ENCODE peak calls at places on chromosome 2, in ten cellular contexts. M, Q, R, U, W, E, A, L, S and H are unnamed samples. For H3K4me1, the result is how much of the 10 kb centered on the place peaks cover.

GRCh38 chr2:91442246-91442905 is 2750.9 kb downstream of the RPIA start:
- DNase-seq in M (no peak), Q (peak), R (peak), U (peak), W (no peak), E (peak), A (no peak), L (peak), S (no peak), H (no peak)

GRCh38 chr2:69380072-69380917 is 6.7 kb downstream of the GFPT1 start:
- DNase-seq in M (no peak), Q (no peak), R (no peak), U (no peak), W (no peak), E (no peak), A (peak), L (no peak), S (peak), H (no peak)

GRCh38 chr2:72415256-72415655 is 267.6 kb upstream of the CYP26B1 start:
- DNase-seq in M (no peak), Q (no peak), R (no peak), U (no peak), W (no peak), E (no peak), A (peak), L (no peak), S (no peak), H (no peak)

GRCh38 chr2:236802862-236803261 is 233.2 kb downstream of the ACKR3 start:
- DNase-seq in M (no peak), Q (no peak), R (no peak), U (no peak), W (no peak), E (no peak), A (no peak), L (no peak), S (no peak), H (no peak)

GRCh38 chr2:39881948-39882347 is 102.9 kb upstream of the THUMPD2 start:
- DNase-seq in M (no peak), Q (no peak), R (no peak), U (no peak), W (no peak), E (no peak), A (no peak), L (no peak), S (no peak), H (no peak)

GRCh38 chr2:43075054-43075593 is 151.3 kb downstream of the ZFP36L2 start:
- DNase-seq in M (peak), Q (no peak), R (peak), U (peak), W (no peak), E (peak), A (peak), L (no peak), S (peak), H (no peak)

GRCh38 chr2:19775838-19776237 is 125.9 kb downstream of the TTC32 start:
- DNase-seq in M (no peak), Q (no peak), R (no peak), U (no peak), W (no peak), E (no peak), A (peak), L (no peak), S (peak), H (no peak)

GRCh38 chr2:30265441-30266015 is 34.2 kb downstream of the LBH start:
- DNase-seq in M (no peak), Q (no peak), R (no peak), U (no peak), W (no peak), E (no peak), A (peak), L (no peak), S (no peak), H (no peak)

GRCh38 chr2:20599001-20599600 is 51.8 kb downstream of the HS1BP3 start:
- DNase-seq in M (no peak), Q (no peak), R (peak), U (peak), W (no peak), E (peak), A (no peak), L (no peak), S (no peak), H (no peak)

GRCh38 chr2:118670868-118671267 is 176.6 kb downstream of the EN1 start:
- DNase-seq in M (no peak), Q (no peak), R (no peak), U (no peak), W (no peak), E (no peak), A (peak), L (no peak), S (no peak), H (no peak)

GRCh38 chr2:65064728-65065552 is 8.7 kb downstream of the CEP68 start:
- DNase-seq in M (peak), Q (peak), R (no peak), U (peak), W (peak), E (no peak), A (peak), L (peak), S (peak), H (peak)

GRCh38 chr2:205771063-205771462 is 88.8 kb downstream of the NRP2 start:
- DNase-seq in M (peak), Q (no peak), R (no peak), U (no peak), W (no peak), E (no peak), A (peak), L (no peak), S (peak), H (no peak)
- H3K4me1 ChIP-seq in M (under half), Q (under half), R (under half), U (under half), W (under half), E (half or more), A (under half), L (under half), S (half or more), H (under half)

GRCh38 chr2:197307933-197308521 is 2.6 kb downstream of the ANKRD44 start:
- DNase-seq in M (no peak), Q (no peak), R (no peak), U (no peak), W (no peak), E (peak), A (no peak), L (no peak), S (no peak), H (peak)
- H3K4me3 ChIP-seq in M (no peak), Q (no peak), R (no peak), U (no peak), W (peak), E (no peak), A (no peak), L (no peak), S (no peak), H (peak)

DNA sequence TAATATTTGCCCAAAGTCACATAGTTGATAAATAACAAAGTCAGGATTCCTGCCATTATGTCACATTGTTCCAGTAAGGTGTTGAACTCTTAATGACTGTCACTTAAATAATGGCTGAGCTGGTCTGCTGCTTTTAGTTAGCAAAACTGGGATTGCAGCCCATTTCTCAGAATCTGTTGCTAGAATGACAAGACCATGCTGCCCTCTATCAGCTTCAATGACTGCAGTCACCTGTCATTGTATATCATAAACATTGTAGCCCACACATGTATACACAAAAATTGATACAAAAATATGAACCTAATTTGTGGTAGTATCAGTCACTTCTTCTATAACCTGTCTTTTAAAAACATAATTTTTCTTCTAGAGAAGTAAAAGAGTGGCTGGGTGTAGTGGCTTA is 121.1 kb downstream of the FAM161A start:
- DNase-seq in M (no peak), Q (no peak), R (no peak), U (no peak), W (no peak), E (no peak), A (no peak), L (no peak), S (no peak), H (no peak)
- TF ChIP-seq CTCF in M (no peak), Q (no peak), R (no peak), U (no peak), W (no peak), E (no peak), A (no peak), L (no peak), S (no peak), H (peak)

GRCh38 chr2:45845058-45845457 is 193.6 kb downstream of the PRKCE start:
- DNase-seq in M (no peak), Q (no peak), R (no peak), U (no peak), W (no peak), E (no peak), A (no peak), L (no peak), S (no peak), H (no peak)
- H3K4me1 ChIP-seq in M (under half), Q (under half), R (under half), U (under half), W (under half), E (under half), A (under half), L (under half), S (under half), H (under half)

DNA sequence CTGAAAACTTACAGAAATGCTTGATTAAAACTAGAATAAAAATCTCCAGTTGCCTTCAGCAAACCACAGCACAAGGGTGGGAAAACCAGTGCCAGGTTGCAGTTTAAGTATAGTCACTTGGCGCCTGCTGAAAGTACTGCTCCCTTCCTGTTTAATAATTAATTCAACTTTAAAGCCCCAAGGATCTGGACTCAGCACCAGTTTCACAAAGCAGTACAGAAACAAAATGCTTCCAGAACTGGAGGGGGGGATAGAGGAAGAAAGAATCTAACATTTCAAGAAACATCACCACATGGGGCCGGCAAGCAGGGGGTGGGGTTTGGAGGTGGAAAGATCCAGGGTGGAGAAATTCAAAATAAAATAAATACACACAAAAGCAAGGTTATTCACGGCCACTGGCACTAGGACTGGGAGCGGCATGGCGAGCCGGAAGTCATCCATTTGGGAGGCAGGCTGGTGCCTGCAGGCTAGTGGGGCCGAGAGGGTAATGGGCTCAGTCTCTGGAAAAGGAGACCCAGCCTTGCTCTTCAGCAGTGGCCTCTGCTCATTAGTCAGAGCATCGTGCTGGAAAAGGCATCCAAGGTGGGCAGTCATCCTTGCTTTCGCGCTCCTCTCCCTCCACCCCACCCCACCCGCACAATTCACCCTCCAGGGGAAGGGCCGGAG is 85.8 kb downstream of the POU3F3 start:
- DNase-seq in M (no peak), Q (no peak), R (no peak), U (no peak), W (no peak), E (no peak), A (no peak), L (no peak), S (no peak), H (no peak)
- H3K4me3 ChIP-seq in M (no peak), Q (no peak), R (no peak), U (no peak), W (no peak), E (no peak), A (no peak), L (no peak), S (no peak), H (no peak)

GRCh38 chr2:160377204-160377995 is 116.2 kb downstream of the RBMS1 start:
- DNase-seq in M (no peak), Q (no peak), R (no peak), U (no peak), W (no peak), E (no peak), A (peak), L (peak), S (no peak), H (peak)
- TF ChIP-seq CTCF in M (no peak), Q (no peak), R (no peak), U (no peak), W (no peak), E (no peak), A (no peak), L (peak), S (peak), H (peak)

GRCh38 chr2:183825710-183826109 is 701.5 kb downstream of the NUP35 start:
- DNase-seq in M (no peak), Q (no peak), R (no peak), U (no peak), W (no peak), E (no peak), A (no peak), L (no peak), S (no peak), H (no peak)
- H3K4me1 ChIP-seq in M (under half), Q (under half), R (under half), U (under half), W (under half), E (under half), A (under half), L (under half), S (under half), H (under half)

GRCh38 chr2:133568172-133568571 is at the start of gene NCKAP5:
- DNase-seq in M (peak), Q (no peak), R (no peak), U (no peak), W (no peak), E (no peak), A (peak), L (peak), S (peak), H (no peak)
- H3K4me3 ChIP-seq in M (peak), Q (no peak), R (peak), U (no peak), W (no peak), E (peak), A (peak), L (no peak), S (peak), H (no peak)

GRCh38 chr2:157789933-157790511 is 86.1 kb downstream of the ACVR1 start:
- DNase-seq in M (peak), Q (peak), R (no peak), U (peak), W (no peak), E (no peak), A (no peak), L (no peak), S (no peak), H (no peak)

GRCh38 chr2:157790780-157791179 is 85.3 kb downstream of the ACVR1 start:
- DNase-seq in M (no peak), Q (no peak), R (no peak), U (no peak), W (no peak), E (no peak), A (no peak), L (no peak), S (no peak), H (no peak)

GRCh38 chr2:157789161-157789720 is 86.9 kb downstream of the ACVR1 start:
- DNase-seq in M (no peak), Q (peak), R (no peak), U (peak), W (no peak), E (no peak), A (peak), L (no peak), S (no peak), H (no peak)

GRCh38 chr2:157792345-157793052 is 83.6 kb downstream of the ACVR1 start:
- DNase-seq in M (no peak), Q (peak), R (no peak), U (no peak), W (no peak), E (no peak), A (peak), L (no peak), S (no peak), H (no peak)

GRCh38 chr2:157793053-157793612 is 83.0 kb downstream of the ACVR1 start:
- DNase-seq in M (no peak), Q (peak), R (no peak), U (no peak), W (no peak), E (no peak), A (no peak), L (no peak), S (no peak), H (no peak)
- TF ChIP-seq CTCF in M (no peak), Q (no peak), R (no peak), U (no peak), W (no peak), E (peak), A (peak), L (no peak), S (no peak), H (no peak)

GRCh38 chr2:175008009-175008408 is 2.8 kb upstream of the CHN1 start:
- DNase-seq in M (no peak), Q (no peak), R (no peak), U (no peak), W (no peak), E (no peak), A (no peak), L (no peak), S (no peak), H (no peak)
- H3K4me1 ChIP-seq in M (under half), Q (under half), R (under half), U (under half), W (under half), E (under half), A (under half), L (under half), S (under half), H (under half)